ENCODE peak calls at places on chromosome 11, in six cellular contexts. A, V, L, G, I and U are unnamed samples.

GRCh38 chr11:3723014-3723708 is 52.0 kb upstream of the CHRNA10 start:
- DNase-seq in A (peak), V (peak), L (no peak), G (no peak), I (no peak), U (no peak)

GRCh38 chr11:64359712-64360402 is 895 bp downstream of the RPS6KA4 start:
- DNase-seq in A (no peak), V (no peak), L (no peak), G (peak), I (no peak), U (no peak)

GRCh38 chr11:33682019-33682418 is 18.6 kb downstream of the C11orf91 start:
- DNase-seq in A (no peak), V (no peak), L (no peak), G (no peak), I (no peak), U (no peak)

GRCh38 chr11:48049036-48049435 is 68.7 kb downstream of the PTPRJ start:
- DNase-seq in A (no peak), V (no peak), L (no peak), G (no peak), I (no peak), U (no peak)

GRCh38 chr11:130578738-130579368 is 130.4 kb downstream of the ADAMTS15 start:
- DNase-seq in A (no peak), V (no peak), L (no peak), G (no peak), I (no peak), U (no peak)

GRCh38 chr11:94518300-94518699 is 6.0 kb downstream of the C11orf97 start:
- DNase-seq in A (no peak), V (no peak), L (no peak), G (no peak), I (no peak), U (no peak)

GRCh38 chr11:119339581-119340334 is 925 bp downstream of the C1QTNF5 start:
- DNase-seq in A (no peak), V (peak), L (peak), G (peak), I (no peak), U (peak)

GRCh38 chr11:66015094-66015881 is 3.5 kb downstream of the CST6 start:
- DNase-seq in A (no peak), V (peak), L (no peak), G (no peak), I (no peak), U (no peak)

GRCh38 chr11:114607753-114608459 is 12.3 kb upstream of the NXPE4 start:
- DNase-seq in A (no peak), V (no peak), L (no peak), G (no peak), I (no peak), U (no peak)

GRCh38 chr11:108592591-108593213 is 866 bp downstream of the EXPH5 start:
- DNase-seq in A (no peak), V (no peak), L (no peak), G (peak), I (peak), U (peak)

GRCh38 chr11:13339196-13340153 is 61.9 kb downstream of the BMAL1 start:
- DNase-seq in A (peak), V (peak), L (no peak), G (no peak), I (peak), U (peak)

GRCh38 chr11:103872748-103873147 is 163.7 kb upstream of the DDI1 start:
- DNase-seq in A (no peak), V (no peak), L (no peak), G (no peak), I (no peak), U (no peak)

GRCh38 chr11:68714047-68714856 is 29.9 kb downstream of the GAL start:
- DNase-seq in A (no peak), V (no peak), L (no peak), G (no peak), I (no peak), U (no peak)